ENCODE peak calls at places on chromosomes 12 and 14, in ten cellular contexts. One of them, this sample, is unnamed.
A peak's percentile ranks its signal among the peaks of the same experiment; 100 is the strongest.

GRCh38 chr12:113461666-113462065 is 10.0 kb downstream of the LHX5 start:
- DNase-seq in thoracic aorta: no peak
- DNase-seq in mammary epithelial cell: no peak
- DNase-seq in substantia nigra: no peak
- DNase-seq in cardiac muscle cell: peak; percentile 13
- DNase-seq in ovary: no peak
- DNase-seq in heart left ventricle: no peak
- DNase-seq in tibial nerve: no peak
- DNase-seq in suprapubic skin: no peak
- DNase-seq in CD8-positive, alpha-beta T cell: no peak
- DNase-seq in this sample: no peak

GRCh38 chr14:21978184-21978998 is 304.8 kb upstream of the OR4E1 start:
- DNase-seq in thoracic aorta: no peak
- DNase-seq in mammary epithelial cell: peak; percentile 16
- DNase-seq in substantia nigra: no peak
- DNase-seq in cardiac muscle cell: peak; percentile 61
- DNase-seq in ovary: no peak
- DNase-seq in heart left ventricle: no peak
- DNase-seq in tibial nerve: peak; percentile 57
- DNase-seq in suprapubic skin: no peak
- DNase-seq in CD8-positive, alpha-beta T cell: peak; percentile 75
- DNase-seq in this sample: peak; percentile 77

GRCh38 chr14:104108570-104109060 is 23.1 kb downstream of the ASPG start:
- DNase-seq in thoracic aorta: no peak
- DNase-seq in mammary epithelial cell: no peak
- DNase-seq in substantia nigra: no peak
- DNase-seq in cardiac muscle cell: no peak
- DNase-seq in ovary: peak; percentile 18
- DNase-seq in heart left ventricle: peak; percentile 49
- DNase-seq in tibial nerve: no peak
- DNase-seq in suprapubic skin: peak; percentile 68
- DNase-seq in CD8-positive, alpha-beta T cell: no peak
- DNase-seq in this sample: no peak

GRCh38 chr14:103502877-103503276 is 19.8 kb downstream of the CKB start:
- DNase-seq in thoracic aorta: no peak
- DNase-seq in mammary epithelial cell: no peak
- DNase-seq in substantia nigra: no peak
- DNase-seq in cardiac muscle cell: no peak
- DNase-seq in ovary: no peak
- DNase-seq in heart left ventricle: peak; percentile 37
- DNase-seq in tibial nerve: no peak
- DNase-seq in suprapubic skin: peak; percentile 35
- DNase-seq in CD8-positive, alpha-beta T cell: no peak
- DNase-seq in this sample: peak; percentile 13

GRCh38 chr14:67566908-67567307 is 33.2 kb downstream of the PIGH start:
- DNase-seq in thoracic aorta: no peak
- DNase-seq in mammary epithelial cell: no peak
- DNase-seq in substantia nigra: peak; percentile 51
- DNase-seq in cardiac muscle cell: no peak
- DNase-seq in ovary: no peak
- DNase-seq in heart left ventricle: no peak
- DNase-seq in tibial nerve: no peak
- DNase-seq in suprapubic skin: peak; percentile 60
- DNase-seq in CD8-positive, alpha-beta T cell: no peak
- DNase-seq in this sample: no peak

GRCh38 chr12:80936642-80937390 is 918 bp downstream of the LIN7A start:
- DNase-seq in thoracic aorta: no peak
- DNase-seq in mammary epithelial cell: peak; percentile 25
- DNase-seq in substantia nigra: no peak
- DNase-seq in cardiac muscle cell: peak; percentile 75
- DNase-seq in ovary: peak; percentile 50
- DNase-seq in heart left ventricle: peak; percentile 73
- DNase-seq in tibial nerve: no peak
- DNase-seq in suprapubic skin: no peak
- DNase-seq in CD8-positive, alpha-beta T cell: no peak
- DNase-seq in this sample: peak; percentile 20

GRCh38 chr12:18139989-18140596 is 50.1 kb upstream of the RERGL start:
- DNase-seq in thoracic aorta: no peak
- DNase-seq in mammary epithelial cell: peak; percentile 9
- DNase-seq in substantia nigra: no peak
- DNase-seq in cardiac muscle cell: peak; percentile 40
- DNase-seq in ovary: no peak
- DNase-seq in heart left ventricle: no peak
- DNase-seq in tibial nerve: no peak
- DNase-seq in suprapubic skin: no peak
- DNase-seq in CD8-positive, alpha-beta T cell: no peak
- DNase-seq in this sample: no peak

GRCh38 chr14:102784892-102785597 is 7.8 kb downstream of the TRAF3 start:
- DNase-seq in thoracic aorta: no peak
- DNase-seq in mammary epithelial cell: no peak
- DNase-seq in substantia nigra: no peak
- DNase-seq in cardiac muscle cell: no peak
- DNase-seq in ovary: no peak
- DNase-seq in heart left ventricle: no peak
- DNase-seq in tibial nerve: no peak
- DNase-seq in suprapubic skin: no peak
- DNase-seq in CD8-positive, alpha-beta T cell: no peak
- DNase-seq in this sample: no peak

GRCh38 chr12:68011882-68012207 is 22.6 kb downstream of the IFNG-AS1 start:
- DNase-seq in thoracic aorta: no peak
- DNase-seq in mammary epithelial cell: no peak
- DNase-seq in substantia nigra: no peak
- DNase-seq in cardiac muscle cell: no peak
- DNase-seq in ovary: no peak
- DNase-seq in heart left ventricle: no peak
- DNase-seq in tibial nerve: no peak
- DNase-seq in suprapubic skin: no peak
- DNase-seq in CD8-positive, alpha-beta T cell: no peak
- DNase-seq in this sample: no peak

GRCh38 chr14:50260511-50260910 is 29.1 kb upstream of the SOS2 start:
- DNase-seq in thoracic aorta: no peak
- DNase-seq in mammary epithelial cell: peak; percentile 22
- DNase-seq in substantia nigra: no peak
- DNase-seq in cardiac muscle cell: peak; percentile 17
- DNase-seq in ovary: no peak
- DNase-seq in heart left ventricle: no peak
- DNase-seq in tibial nerve: peak; percentile 14
- DNase-seq in suprapubic skin: no peak
- DNase-seq in CD8-positive, alpha-beta T cell: no peak
- DNase-seq in this sample: peak; percentile 23

GRCh38 chr12:101830391-101831325 is at the start of gene GNPTAB:
- DNase-seq in thoracic aorta: peak; percentile 70
- DNase-seq in mammary epithelial cell: peak; percentile 86
- DNase-seq in substantia nigra: peak; percentile 82
- DNase-seq in cardiac muscle cell: peak; percentile 94
- DNase-seq in ovary: peak; percentile 93
- DNase-seq in heart left ventricle: peak; percentile 97
- DNase-seq in tibial nerve: peak; percentile 80
- DNase-seq in suprapubic skin: peak; percentile 94
- DNase-seq in CD8-positive, alpha-beta T cell: peak; percentile 98
- DNase-seq in this sample: peak; percentile 95
- H3K27ac ChIP-seq in thoracic aorta: peak within 1 kb of the TSS; percentile 59
- H3K27ac ChIP-seq in mammary epithelial cell: peak within 1 kb of the TSS; percentile 47
- H3K27ac ChIP-seq in substantia nigra: peak within 1 kb of the TSS; percentile 63
- H3K27ac ChIP-seq in cardiac muscle cell: no peak within 1 kb of the TSS
- H3K27ac ChIP-seq in ovary: peak within 1 kb of the TSS; percentile 4
- H3K27ac ChIP-seq in heart left ventricle: peak within 1 kb of the TSS; percentile 86
- H3K27ac ChIP-seq in tibial nerve: peak within 1 kb of the TSS; percentile 72
- H3K27ac ChIP-seq in suprapubic skin: peak within 1 kb of the TSS; percentile 90
- H3K27ac ChIP-seq in CD8-positive, alpha-beta T cell: peak within 1 kb of the TSS; percentile 75
- H3K27ac ChIP-seq in this sample: peak within 1 kb of the TSS; percentile 79

DNA sequence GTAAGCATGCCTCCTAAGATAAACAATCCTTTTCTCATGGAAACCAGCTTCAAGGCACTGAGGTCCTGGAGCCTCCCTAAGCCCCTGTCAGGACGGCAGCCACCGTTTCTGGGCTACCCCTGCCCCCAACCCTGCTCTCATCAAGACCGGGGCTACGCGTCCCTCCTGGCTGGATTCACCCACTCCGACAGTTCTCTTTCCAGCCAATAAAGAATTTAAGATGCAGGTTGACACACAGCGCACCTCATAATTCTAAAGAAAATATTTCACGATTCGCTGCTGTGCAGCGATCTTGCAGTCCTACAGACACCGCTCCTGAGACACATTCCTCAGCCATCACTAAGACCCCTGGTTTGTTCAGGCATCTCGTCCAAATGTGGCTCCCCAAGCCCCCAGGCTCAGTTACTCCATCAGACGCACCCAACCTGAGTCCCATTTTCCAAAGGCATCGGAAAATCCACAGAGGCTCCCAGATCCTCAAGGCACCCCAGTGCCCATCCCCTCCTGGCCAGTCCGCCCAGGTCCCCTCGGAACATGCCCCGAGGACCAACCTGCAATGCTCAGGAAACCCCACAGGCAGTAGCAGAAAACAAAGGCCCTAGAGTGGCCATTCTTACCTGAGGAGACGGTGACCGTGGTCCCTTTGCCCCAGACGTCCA is 336.3 kb downstream of the TMEM121 start:
- DNase-seq in thoracic aorta: no peak
- DNase-seq in mammary epithelial cell: no peak
- DNase-seq in substantia nigra: no peak
- DNase-seq in cardiac muscle cell: no peak
- DNase-seq in ovary: no peak
- DNase-seq in heart left ventricle: no peak
- DNase-seq in tibial nerve: no peak
- DNase-seq in suprapubic skin: no peak
- DNase-seq in CD8-positive, alpha-beta T cell: peak; percentile 45
- DNase-seq in this sample: peak; percentile 4
- H3K27ac ChIP-seq in thoracic aorta: no peak overlapping the region
- H3K27ac ChIP-seq in mammary epithelial cell: no peak overlapping the region
- H3K27ac ChIP-seq in substantia nigra: no peak overlapping the region
- H3K27ac ChIP-seq in cardiac muscle cell: no peak overlapping the region
- H3K27ac ChIP-seq in ovary: no peak overlapping the region
- H3K27ac ChIP-seq in heart left ventricle: no peak overlapping the region
- H3K27ac ChIP-seq in tibial nerve: no peak overlapping the region
- H3K27ac ChIP-seq in suprapubic skin: no peak overlapping the region
- H3K27ac ChIP-seq in CD8-positive, alpha-beta T cell: no peak overlapping the region
- H3K27ac ChIP-seq in this sample: no peak overlapping the region

GRCh38 chr12:62657363-62657632 is 190.7 kb downstream of the MON2 start:
- DNase-seq in thoracic aorta: no peak
- DNase-seq in mammary epithelial cell: no peak
- DNase-seq in substantia nigra: no peak
- DNase-seq in cardiac muscle cell: no peak
- DNase-seq in ovary: no peak
- DNase-seq in heart left ventricle: no peak
- DNase-seq in tibial nerve: no peak
- DNase-seq in suprapubic skin: no peak
- DNase-seq in CD8-positive, alpha-beta T cell: no peak
- DNase-seq in this sample: no peak

GRCh38 chr12:62655524-62656160 is 189.0 kb downstream of the MON2 start:
- DNase-seq in thoracic aorta: no peak
- DNase-seq in mammary epithelial cell: no peak
- DNase-seq in substantia nigra: no peak
- DNase-seq in cardiac muscle cell: no peak
- DNase-seq in ovary: no peak
- DNase-seq in heart left ventricle: no peak
- DNase-seq in tibial nerve: no peak
- DNase-seq in suprapubic skin: no peak
- DNase-seq in CD8-positive, alpha-beta T cell: no peak
- DNase-seq in this sample: no peak

GRCh38 chr12:62654558-62655241 is 188.1 kb downstream of the MON2 start:
- DNase-seq in thoracic aorta: no peak
- DNase-seq in mammary epithelial cell: no peak
- DNase-seq in substantia nigra: no peak
- DNase-seq in cardiac muscle cell: no peak
- DNase-seq in ovary: no peak
- DNase-seq in heart left ventricle: no peak
- DNase-seq in tibial nerve: no peak
- DNase-seq in suprapubic skin: no peak
- DNase-seq in CD8-positive, alpha-beta T cell: no peak
- DNase-seq in this sample: peak; percentile 53

GRCh38 chr12:62658910-62659309 is 192.3 kb downstream of the MON2 start:
- DNase-seq in thoracic aorta: no peak
- DNase-seq in mammary epithelial cell: no peak
- DNase-seq in substantia nigra: no peak
- DNase-seq in cardiac muscle cell: no peak
- DNase-seq in ovary: no peak
- DNase-seq in heart left ventricle: no peak
- DNase-seq in tibial nerve: no peak
- DNase-seq in suprapubic skin: no peak
- DNase-seq in CD8-positive, alpha-beta T cell: no peak
- DNase-seq in this sample: no peak

DNA sequence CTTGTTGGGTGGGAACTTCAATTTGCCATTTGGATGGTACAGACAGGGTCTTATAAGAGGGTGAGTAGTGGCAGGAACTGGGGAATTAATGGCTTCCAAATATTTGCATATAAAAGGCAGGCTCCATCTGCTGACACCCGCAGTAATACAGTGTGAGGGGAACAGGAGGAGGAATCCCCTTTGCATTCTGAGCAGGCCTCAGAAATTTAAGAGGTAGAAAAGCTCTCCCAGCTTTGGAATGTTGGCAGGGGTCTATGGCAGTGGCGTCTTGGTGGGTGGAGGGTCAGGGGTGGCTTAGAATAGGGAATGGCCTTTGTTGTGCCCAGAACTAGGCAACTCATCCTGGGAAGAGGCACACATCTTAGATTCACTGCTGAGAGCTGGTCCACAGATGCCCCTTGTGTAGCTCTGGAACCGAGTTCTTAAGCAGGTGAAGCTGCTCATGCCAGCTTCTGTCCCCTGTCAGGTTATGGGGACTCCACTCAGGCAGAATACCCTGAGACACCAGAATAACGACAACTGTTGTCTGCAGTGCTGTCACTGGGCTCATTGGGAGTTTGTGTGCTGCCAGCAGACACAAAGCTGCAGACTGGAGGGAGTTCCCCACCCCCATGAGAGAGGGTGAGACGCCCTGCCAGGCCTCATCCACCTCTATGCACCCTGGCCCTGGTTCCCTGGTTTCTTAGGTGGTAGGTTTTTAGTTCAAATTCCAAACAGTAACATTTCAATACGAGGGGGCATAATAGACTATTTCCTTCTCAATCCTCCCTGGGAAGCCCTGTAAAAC is 190.1 kb downstream of the MON2 start:
- DNase-seq in thoracic aorta: no peak
- DNase-seq in mammary epithelial cell: no peak
- DNase-seq in substantia nigra: no peak
- DNase-seq in cardiac muscle cell: no peak
- DNase-seq in ovary: no peak
- DNase-seq in heart left ventricle: no peak
- DNase-seq in tibial nerve: no peak
- DNase-seq in suprapubic skin: no peak
- DNase-seq in CD8-positive, alpha-beta T cell: no peak
- DNase-seq in this sample: no peak
- H3K27ac ChIP-seq in thoracic aorta: no peak overlapping the region
- H3K27ac ChIP-seq in mammary epithelial cell: no peak overlapping the region
- H3K27ac ChIP-seq in substantia nigra: peak overlapping the region; percentile 21
- H3K27ac ChIP-seq in cardiac muscle cell: no peak overlapping the region
- H3K27ac ChIP-seq in ovary: no peak overlapping the region
- H3K27ac ChIP-seq in heart left ventricle: no peak overlapping the region
- H3K27ac ChIP-seq in tibial nerve: no peak overlapping the region
- H3K27ac ChIP-seq in suprapubic skin: no peak overlapping the region
- H3K27ac ChIP-seq in CD8-positive, alpha-beta T cell: no peak overlapping the region
- H3K27ac ChIP-seq in this sample: no peak overlapping the region

DNA sequence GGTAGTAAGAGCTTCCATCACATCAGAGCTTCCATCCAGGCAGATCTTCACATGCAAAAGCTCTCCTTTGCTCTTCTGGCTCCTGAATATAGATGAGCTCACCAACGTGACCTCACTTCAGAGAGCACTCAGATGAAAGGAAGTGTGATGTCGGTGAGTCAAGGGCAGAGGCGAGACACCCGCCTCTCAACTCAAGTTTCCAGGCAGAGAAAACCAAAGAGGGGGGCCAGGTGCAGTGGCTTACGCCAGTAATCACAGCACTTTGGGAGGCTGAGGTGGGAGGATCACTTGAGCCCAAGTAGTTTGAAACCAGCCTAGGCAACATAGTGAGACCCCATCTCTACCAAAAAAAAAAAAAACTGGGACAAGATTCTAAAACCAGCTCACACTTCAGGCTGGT is 126.9 kb downstream of the DUSP6 start:
- DNase-seq in thoracic aorta: no peak
- DNase-seq in mammary epithelial cell: peak; percentile 94
- DNase-seq in substantia nigra: no peak
- DNase-seq in cardiac muscle cell: no peak
- DNase-seq in ovary: no peak
- DNase-seq in heart left ventricle: no peak
- DNase-seq in tibial nerve: no peak
- DNase-seq in suprapubic skin: no peak
- DNase-seq in CD8-positive, alpha-beta T cell: peak; percentile 68
- DNase-seq in this sample: no peak
- H3K27ac ChIP-seq in thoracic aorta: peak overlapping the region; percentile 38
- H3K27ac ChIP-seq in mammary epithelial cell: peak overlapping the region; percentile 96
- H3K27ac ChIP-seq in substantia nigra: no peak overlapping the region
- H3K27ac ChIP-seq in cardiac muscle cell: no peak overlapping the region
- H3K27ac ChIP-seq in ovary: no peak overlapping the region
- H3K27ac ChIP-seq in heart left ventricle: no peak overlapping the region
- H3K27ac ChIP-seq in tibial nerve: peak overlapping the region; percentile 59
- H3K27ac ChIP-seq in suprapubic skin: peak overlapping the region; percentile 79
- H3K27ac ChIP-seq in CD8-positive, alpha-beta T cell: no peak overlapping the region
- H3K27ac ChIP-seq in this sample: no peak overlapping the region